ENCODE peak calls at places on chromosome 4, in four cellular contexts. I is CD8-positive, alpha-beta memory T cell; N is gastrocnemius medialis; Y is lower lobe of right lung. U is an unnamed sample.

GRCh38 chr4:44425614-44426208 is 22.9 kb downstream of the KCTD8 start:
- DNase-seq in N (no peak), Y (no peak), I (no peak), U (no peak)

GRCh38 chr4:66606908-66607307 is 936.6 kb upstream of the EPHA5 start:
- DNase-seq in N (no peak), Y (no peak), I (no peak), U (no peak)

GRCh38 chr4:55547461-55547770 is 707 bp upstream of the CLOCK start:
- DNase-seq in I (no peak), Y (no peak), N (no peak), U (no peak)

GRCh38 chr4:16413794-16414555 is 187.7 kb upstream of the TAPT1 start:
- DNase-seq in Y (no peak), I (no peak), N (no peak), U (no peak)

GRCh38 chr4:24853142-24853541 is 57.8 kb downstream of the SOD3 start:
- DNase-seq in I (no peak), Y (no peak), N (no peak), U (no peak)

GRCh38 chr4:186676531-186677158 is 47.0 kb downstream of the FAT1 start:
- DNase-seq in Y (no peak), N (no peak), I (no peak), U (no peak)

GRCh38 chr4:113052379-113052951 is 3.0 kb downstream of the ANK2 start:
- DNase-seq in N (no peak), I (no peak), Y (no peak), U (peak; percentile 47)

GRCh38 chr4:40718571-40718970 is 31.2 kb upstream of the NSUN7 start:
- DNase-seq in Y (no peak), I (no peak), N (no peak), U (no peak)

GRCh38 chr4:100895572-100896197 is 377.9 kb upstream of the EMCN start:
- DNase-seq in N (no peak), I (peak; percentile 8), Y (no peak), U (peak; percentile 19)

GRCh38 chr4:120819816-120820437 is 102.6 kb downstream of the PRDM5 start:
- DNase-seq in I (no peak), N (no peak), Y (no peak), U (no peak)

GRCh38 chr4:189090174-189090814 is 850.4 kb upstream of the FRG1 start:
- DNase-seq in Y (no peak), I (no peak), N (no peak), U (no peak)

GRCh38 chr4:101527186-101527585 is 179.9 kb upstream of the PPP3CA start:
- DNase-seq in I (peak; percentile 72), Y (no peak), N (no peak), U (peak; percentile 45)

GRCh38 chr4:616911-617643 is 8.3 kb upstream of the PDE6B start:
- DNase-seq in I (no peak), N (no peak), Y (no peak), U (no peak)

GRCh38 chr4:1988327-1988724 is 20.4 kb downstream of the NELFA start:
- DNase-seq in N (no peak), I (no peak), Y (no peak), U (no peak)

GRCh38 chr4:40301592-40301991 is 33.5 kb upstream of the CHRNA9 start:
- DNase-seq in Y (no peak), N (no peak), I (peak; percentile 92), U (peak; percentile 85)

GRCh38 chr4:183347586-183347985 is 25.4 kb upstream of the CLDN24 start:
- DNase-seq in N (no peak), Y (no peak), I (no peak), U (no peak)

GRCh38 chr4:912548-913279 is 19.4 kb downstream of the GAK start:
- DNase-seq in N (no peak), I (no peak), Y (peak; percentile 44), U (no peak)

GRCh38 chr4:39319678-39320077 is 46.5 kb downstream of the RFC1 start:
- DNase-seq in I (no peak), N (no peak), Y (no peak), U (no peak)

GRCh38 chr4:81030617-81031388 is at the start of gene BMP3:
- DNase-seq in I (no peak), Y (peak; percentile 75), N (no peak), U (no peak)

GRCh38 chr4:102614801-102615200 is 113.6 kb downstream of the NFKB1 start:
- DNase-seq in N (no peak), I (peak; percentile 53), Y (no peak), U (no peak)

GRCh38 chr4:73423184-73423583 is 12.8 kb upstream of the AFP start:
- DNase-seq in Y (no peak), I (no peak), N (no peak), U (no peak)

GRCh38 chr4:43990968-43991367 is 457.6 kb downstream of the KCTD8 start:
- DNase-seq in I (no peak), N (no peak), Y (no peak), U (no peak)

GRCh38 chr4:8747467-8747841 is 124.2 kb downstream of the HMX1 start:
- DNase-seq in Y (peak; percentile 34), I (no peak), N (no peak), U (no peak)

GRCh38 chr4:72314869-72315268 is 254.2 kb downstream of the ADAMTS3 start:
- DNase-seq in N (no peak), Y (no peak), I (no peak), U (no peak)

GRCh38 chr4:100848865-100849264 is 331.0 kb upstream of the EMCN start:
- DNase-seq in Y (no peak), N (no peak), I (no peak), U (no peak)

GRCh38 chr4:102299708-102300107 is 45.6 kb downstream of the SLC39A8 start:
- DNase-seq in Y (peak; percentile 54), N (no peak), I (peak; percentile 21), U (no peak)

GRCh38 chr4:96102541-96103018 is 262.7 kb downstream of the PDHA2 start:
- DNase-seq in I (no peak), Y (no peak), N (no peak), U (no peak)

GRCh38 chr4:64001229-64001898 is 407.9 kb downstream of the TECRL start:
- DNase-seq in I (no peak), Y (no peak), N (no peak), U (peak; percentile 12)

GRCh38 chr4:117623321-117623720 is 411.0 kb upstream of the NDST3 start:
- DNase-seq in I (no peak), Y (no peak), N (no peak), U (no peak)

GRCh38 chr4:74583757-74584156 is 138.8 kb downstream of the AREG start:
- DNase-seq in I (no peak), Y (no peak), N (no peak), U (no peak)

GRCh38 chr4:139828966-139829662 is 163.5 kb downstream of the MGST2 start:
- DNase-seq in N (no peak), I (no peak), Y (no peak), U (no peak)

GRCh38 chr4:55947912-55948725 is 626 bp upstream of the CEP135 start:
- DNase-seq in N (no peak), Y (no peak), I (peak; percentile 71), U (peak; percentile 59)

GRCh38 chr4:2281575-2282343 is 19.9 kb upstream of the MXD4 start:
- DNase-seq in I (peak; percentile 93), Y (no peak), N (no peak), U (peak; percentile 41)

GRCh38 chr4:5746829-5747745 is 36.1 kb downstream of the EVC start:
- DNase-seq in N (no peak), I (no peak), Y (no peak), U (no peak)

GRCh38 chr4:186881521-186882220 is 158.0 kb upstream of the FAT1 start:
- DNase-seq in N (no peak), Y (no peak), I (no peak), U (no peak)

GRCh38 chr4:170497105-170497504 is 407.3 kb upstream of the AADAT start:
- DNase-seq in Y (no peak), N (no peak), I (no peak), U (peak; percentile 24)

GRCh38 chr4:170491981-170492380 is 402.2 kb upstream of the AADAT start:
- DNase-seq in I (no peak), N (no peak), Y (no peak), U (no peak)

GRCh38 chr4:170497729-170498128 is 408.0 kb upstream of the AADAT start:
- DNase-seq in I (no peak), Y (no peak), N (no peak), U (peak; percentile 1)
- H3K4me3 ChIP-seq in I (no peak overlapping the region), Y (no peak overlapping the region), N (no peak overlapping the region), U (peak overlapping the region; percentile 57)

DNA sequence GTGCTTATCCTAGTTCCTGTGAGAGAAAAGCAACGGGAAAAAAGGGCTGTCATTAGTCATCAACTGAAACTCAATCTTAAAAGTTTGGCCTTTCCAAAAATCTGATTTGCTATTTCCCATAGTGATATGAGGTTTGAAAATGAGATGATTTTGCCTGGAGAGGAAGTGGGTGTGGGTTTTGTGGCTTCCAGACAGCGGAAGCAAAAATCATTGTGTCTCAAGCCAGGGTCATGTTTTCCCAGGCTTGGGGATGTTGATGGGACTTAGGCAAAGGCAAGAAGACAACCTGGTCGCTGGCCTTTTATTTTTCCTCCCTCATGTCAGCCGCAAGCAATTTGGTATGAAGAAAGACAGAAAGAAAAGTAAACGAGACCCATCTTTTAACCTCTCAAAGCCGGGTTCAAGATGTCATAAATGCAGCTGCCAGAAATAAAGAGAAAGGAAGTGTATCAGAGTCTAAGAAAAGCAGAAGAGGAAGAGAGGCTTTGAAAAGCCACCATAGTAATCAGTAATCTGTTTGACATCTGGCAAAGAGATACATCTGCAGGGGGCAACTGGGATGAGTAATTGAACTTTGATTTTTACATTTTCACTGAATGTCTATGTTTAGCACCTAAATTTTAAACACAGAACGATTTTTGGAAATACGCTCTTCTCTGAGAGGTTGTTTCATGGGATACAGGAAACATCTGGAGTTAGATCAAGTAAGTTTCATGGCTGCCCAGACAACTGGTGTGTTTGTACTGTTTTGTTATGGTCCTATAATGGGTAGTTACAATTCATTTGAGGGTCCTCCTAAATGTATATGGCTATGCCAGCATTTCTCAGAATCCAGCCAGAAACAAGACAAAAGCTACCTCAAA is 521.6 kb upstream of the SLIT2 start:
- DNase-seq in N (no peak), Y (no peak), I (no peak), U (no peak)
- H3K4me3 ChIP-seq in N (no peak overlapping the region), Y (no peak overlapping the region), I (no peak overlapping the region), U (no peak overlapping the region)

GRCh38 chr4:185534534-185534849 is 815 bp downstream of the PDLIM3 start:
- DNase-seq in I (no peak), Y (no peak), N (no peak), U (no peak)
- H3K4me3 ChIP-seq in I (no peak overlapping the region), Y (peak overlapping the region; percentile 67), N (peak overlapping the region; percentile 79), U (no peak overlapping the region)

GRCh38 chr4:6942238-6942800 is 32.7 kb downstream of the TBC1D14 start:
- DNase-seq in I (peak; percentile 66), Y (no peak), N (no peak), U (peak; percentile 66)

GRCh38 chr4:6941796-6942195 is 32.2 kb downstream of the TBC1D14 start:
- DNase-seq in N (no peak), Y (no peak), I (no peak), U (no peak)

GRCh38 chr4:6944311-6945051 is 34.9 kb downstream of the TBC1D14 start:
- DNase-seq in N (no peak), I (no peak), Y (no peak), U (no peak)

GRCh38 chr4:6943870-6944195 is 34.2 kb downstream of the TBC1D14 start:
- DNase-seq in Y (no peak), I (no peak), N (no peak), U (no peak)

GRCh38 chr4:6943012-6943869 is 33.6 kb downstream of the TBC1D14 start:
- DNase-seq in N (no peak), I (no peak), Y (no peak), U (no peak)
- H3K4me3 ChIP-seq in N (no peak overlapping the region), I (peak overlapping the region; percentile 52), Y (no peak overlapping the region), U (no peak overlapping the region)

U was measured in GM12878.